ENCODE peak calls at places on chromosome 5, in seven cellular contexts. X is CD8-positive, alpha-beta memory T cell; E is tibial artery; L is IMR-90; Y is pancreas; J is adipocyte; D is CD4-positive, alpha-beta memory T cell. N is an unnamed sample.

GRCh38 chr5:31987985-31988710 is 186.0 kb downstream of the GOLPH3 start:
- DNase-seq in E (no peak), Y (no peak), J (peak), L (peak), X (no peak), D (no peak), N (no peak)

GRCh38 chr5:1817261-1818043 is 16.2 kb downstream of the NDUFS6 start:
- DNase-seq in D (no peak), X (no peak), E (no peak), J (no peak), L (no peak), Y (no peak), N (no peak)

GRCh38 chr5:133870661-133871060 is 97.8 kb downstream of the C5orf15 start:
- DNase-seq in J (peak), D (no peak), Y (no peak), E (no peak), L (peak), X (no peak), N (no peak)

GRCh38 chr5:36934740-36935356 is 58.3 kb downstream of the NIPBL start:
- DNase-seq in J (no peak), Y (no peak), E (no peak), X (no peak), D (no peak), L (peak), N (no peak)

GRCh38 chr5:9380108-9380507 is 165.8 kb downstream of the SEMA5A start:
- DNase-seq in L (peak), Y (no peak), J (no peak), D (no peak), E (no peak), X (no peak), N (no peak)

GRCh38 chr5:141513021-141513626 is 24.2 kb downstream of the PCDHGC5 start:
- DNase-seq in E (peak), D (peak), X (no peak), J (peak), Y (no peak), L (peak), N (peak)

GRCh38 chr5:151706906-151707305 is 20.2 kb upstream of the SPARC start:
- DNase-seq in Y (no peak), E (no peak), J (no peak), D (no peak), X (no peak), L (peak), N (no peak)

GRCh38 chr5:133685402-133686018 is 73.2 kb upstream of the FSTL4 start:
- DNase-seq in J (no peak), L (no peak), X (no peak), D (no peak), Y (no peak), E (no peak), N (no peak)

GRCh38 chr5:171615201-171616001 is 170.2 kb upstream of the SMIM23 start:
- DNase-seq in D (no peak), X (no peak), E (no peak), L (no peak), Y (no peak), J (peak), N (no peak)

GRCh38 chr5:179864686-179865085 is 6.1 kb upstream of the MRNIP start:
- DNase-seq in L (no peak), J (no peak), E (no peak), X (no peak), D (no peak), Y (no peak), N (no peak)

GRCh38 chr5:166165600-166165999 is 2125.8 kb upstream of the WWC1 start:
- DNase-seq in D (no peak), E (no peak), J (peak), Y (no peak), L (no peak), X (no peak), N (no peak)

GRCh38 chr5:177123789-177124485 is 9.6 kb upstream of the NSD1 start:
- DNase-seq in D (no peak), E (no peak), L (no peak), Y (no peak), J (no peak), X (no peak), N (no peak)

GRCh38 chr5:135211083-135211790 is 177.2 kb upstream of the PITX1 start:
- DNase-seq in L (peak), J (peak), D (no peak), X (no peak), E (no peak), Y (no peak), N (no peak)

GRCh38 chr5:40634154-40634553 is 45.6 kb upstream of the PTGER4 start:
- DNase-seq in X (no peak), Y (no peak), E (no peak), L (no peak), D (no peak), J (no peak), N (no peak)

GRCh38 chr5:14036514-14036913 is 92.0 kb upstream of the DNAH5 start:
- DNase-seq in E (no peak), Y (no peak), D (no peak), L (peak), X (no peak), J (peak), N (no peak)
- H3K4me3 ChIP-seq in E (no peak), Y (no peak), D (no peak), L (no peak), X (no peak), J (peak), N (no peak)

DNA sequence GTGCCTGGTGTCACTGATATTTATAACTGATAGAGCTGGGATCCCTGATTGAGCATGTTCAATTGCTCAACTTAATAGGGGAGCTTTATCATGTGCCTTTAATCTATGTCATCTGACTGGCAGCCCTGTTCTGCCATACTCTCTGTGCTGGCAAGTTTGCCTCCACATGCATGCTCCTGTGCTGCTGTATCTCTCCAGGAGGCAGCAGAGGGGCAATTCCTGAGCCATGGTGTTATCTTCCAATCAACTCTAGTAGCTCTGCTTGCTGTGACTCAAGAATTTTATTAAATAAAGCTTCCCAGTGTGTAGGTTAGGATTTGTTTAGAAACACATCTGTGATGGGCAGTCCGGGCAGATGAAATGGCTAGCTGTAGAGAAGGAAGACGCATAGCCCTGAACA is 642.0 kb downstream of the KIF4B start:
- DNase-seq in J (no peak), D (no peak), X (no peak), Y (no peak), L (no peak), E (no peak), N (no peak)
- H3K4me3 ChIP-seq in J (no peak), D (no peak), X (no peak), Y (no peak), L (no peak), E (no peak), N (no peak)

GRCh38 chr5:127410906-127411780 is 106.3 kb upstream of the PRRC1 start:
- DNase-seq in D (no peak), Y (no peak), X (no peak), E (no peak), L (no peak), J (no peak), N (peak)

GRCh38 chr5:127409923-127410675 is 107.3 kb upstream of the PRRC1 start:
- DNase-seq in Y (no peak), D (no peak), X (no peak), L (no peak), E (no peak), J (peak), N (no peak)

GRCh38 chr5:127406326-127407121 is 110.9 kb upstream of the PRRC1 start:
- DNase-seq in D (no peak), J (no peak), E (no peak), Y (no peak), X (no peak), L (no peak), N (no peak)

GRCh38 chr5:127412698-127413097 is 104.7 kb upstream of the PRRC1 start:
- DNase-seq in Y (no peak), L (no peak), E (no peak), X (no peak), D (no peak), J (no peak), N (no peak)

GRCh38 chr5:127409236-127409921 is 108.1 kb upstream of the PRRC1 start:
- DNase-seq in L (no peak), D (no peak), E (no peak), Y (no peak), J (peak), X (no peak), N (no peak)
- H3K4me3 ChIP-seq in L (no peak), D (no peak), E (peak), Y (no peak), J (peak), X (no peak), N (no peak)

GRCh38 chr5:109387408-109387974 is 22.3 kb downstream of the PJA2 start:
- DNase-seq in E (no peak), D (no peak), J (no peak), L (no peak), X (no peak), Y (no peak), N (no peak)

GRCh38 chr5:109390188-109390587 is 19.6 kb downstream of the PJA2 start:
- DNase-seq in Y (no peak), E (no peak), L (no peak), D (no peak), X (no peak), J (no peak), N (no peak)

GRCh38 chr5:109388407-109388806 is 21.4 kb downstream of the PJA2 start:
- DNase-seq in D (no peak), Y (no peak), X (no peak), L (peak), J (peak), E (no peak), N (no peak)
- H3K4me3 ChIP-seq in D (no peak), Y (no peak), X (no peak), L (no peak), J (no peak), E (no peak), N (no peak)

N was measured in GM12865.